ENCODE peak calls at places on chromosomes 2 and 18, in five cellular contexts. G, V, S, I and R are unnamed samples.

GRCh38 chr2:46548521-46549144 is 69.3 kb downstream of the TMEM247 start:
- DNase-seq in V (no peak), S (no peak), G (no peak), I (no peak), R (no peak)

GRCh38 chr2:109422758-109423500 is 190.8 kb downstream of the SEPTIN10 start:
- DNase-seq in V (no peak), G (no peak), I (no peak), S (no peak), R (no peak)

GRCh38 chr18:55421612-55422381 is 166.2 kb downstream of the TCF4 start:
- DNase-seq in I (peak; percentile 77), V (no peak), S (no peak), G (no peak), R (no peak)

GRCh38 chr2:253202-253638 is 10.6 kb downstream of the SH3YL1 start:
- DNase-seq in S (no peak), V (no peak), G (no peak), I (no peak), R (no peak)

GRCh38 chr2:42572297-42573081 is 4.1 kb downstream of the MTA3 start:
- DNase-seq in G (no peak), I (no peak), S (no peak), V (no peak), R (no peak)

GRCh38 chr2:236865052-236865451 is 220.6 kb upstream of the COPS8 start:
- DNase-seq in S (no peak), V (no peak), G (no peak), I (no peak), R (no peak)

GRCh38 chr2:15618449-15618855 is 26.8 kb downstream of the DDX1 start:
- DNase-seq in S (no peak), I (no peak), V (no peak), G (no peak), R (no peak)

GRCh38 chr2:12819098-12819465 is 102.3 kb downstream of the TRIB2 start:
- DNase-seq in G (no peak), S (peak; percentile 16), V (no peak), I (no peak), R (no peak)

GRCh38 chr2:23711979-23712755 is 214.8 kb downstream of the ATAD2B start:
- DNase-seq in G (peak; percentile 84), V (no peak), I (no peak), S (no peak), R (no peak)

GRCh38 chr2:168176402-168176801 is 71.0 kb downstream of the STK39 start:
- DNase-seq in S (no peak), V (no peak), G (no peak), I (no peak), R (no peak)